ENCODE peak calls at places on chromosomes 11 and 22, in eight cellular contexts. Q is heart left ventricle, U is OCI-LY7, R is GM12865, C is brain microvascular endothelial cell, D is fibroblast of mammary gland, M is MM.1S, X is lung. F is an unnamed sample.

GRCh38 chr22:25567305-25567704 is 2.8 kb downstream of the GRK3 start:
- DNase-seq in Q (no peak), U (peak; percentile 46), R (peak; percentile 45), C (no peak), D (no peak), M (no peak), X (no peak), F (peak; percentile 24)

GRCh38 chr11:2215561-2216399 is 44.2 kb upstream of the TH start:
- DNase-seq in Q (no peak), U (no peak), R (no peak), C (no peak), D (no peak), M (no peak), X (peak; percentile 18), F (no peak)

GRCh38 chr11:111408789-111409727 is 30.0 kb upstream of the POU2AF1 start:
- DNase-seq in Q (no peak), U (no peak), R (peak; percentile 94), C (no peak), D (peak; percentile 92), M (no peak), X (no peak), F (no peak)

GRCh38 chr22:19395276-19395675 is 36.3 kb downstream of the HIRA start:
- DNase-seq in Q (no peak), U (no peak), R (no peak), C (no peak), D (no peak), M (no peak), X (no peak), F (no peak)

GRCh38 chr11:64123102-64123434 is 42.8 kb downstream of the MACROD1 start:
- DNase-seq in Q (peak; percentile 77), U (no peak), R (no peak), C (no peak), D (no peak), M (no peak), X (peak; percentile 78), F (peak; percentile 29)

GRCh38 chr11:128451651-128452470 is 135.5 kb downstream of the ETS1 start:
- DNase-seq in Q (peak; percentile 70), U (no peak), R (no peak), C (peak; percentile 57), D (peak; percentile 54), M (no peak), X (peak; percentile 55), F (no peak)

GRCh38 chr11:98059488-98059887 is 961.3 kb upstream of the CNTN5 start:
- DNase-seq in Q (no peak), U (no peak), R (no peak), C (no peak), D (no peak), M (no peak), X (no peak), F (no peak)

GRCh38 chr22:47437636-47438035 is 675.2 kb downstream of the TBC1D22A start:
- DNase-seq in Q (no peak), U (no peak), R (no peak), C (no peak), D (no peak), M (no peak), X (no peak), F (no peak)

GRCh38 chr11:62141111-62142042 is 17.6 kb downstream of the INCENP start:
- DNase-seq in Q (no peak), U (no peak), R (no peak), C (no peak), D (no peak), M (no peak), X (no peak), F (no peak)

GRCh38 chr22:47872761-47873535 is 1110.5 kb downstream of the TBC1D22A start:
- DNase-seq in Q (no peak), U (no peak), R (no peak), C (no peak), D (no peak), M (no peak), X (no peak), F (no peak)

GRCh38 chr22:21762712-21763581 is 27.4 kb upstream of the YPEL1 start:
- DNase-seq in Q (no peak), U (no peak), R (peak; percentile 59), C (no peak), D (no peak), M (no peak), X (no peak), F (peak; percentile 23)

DNA sequence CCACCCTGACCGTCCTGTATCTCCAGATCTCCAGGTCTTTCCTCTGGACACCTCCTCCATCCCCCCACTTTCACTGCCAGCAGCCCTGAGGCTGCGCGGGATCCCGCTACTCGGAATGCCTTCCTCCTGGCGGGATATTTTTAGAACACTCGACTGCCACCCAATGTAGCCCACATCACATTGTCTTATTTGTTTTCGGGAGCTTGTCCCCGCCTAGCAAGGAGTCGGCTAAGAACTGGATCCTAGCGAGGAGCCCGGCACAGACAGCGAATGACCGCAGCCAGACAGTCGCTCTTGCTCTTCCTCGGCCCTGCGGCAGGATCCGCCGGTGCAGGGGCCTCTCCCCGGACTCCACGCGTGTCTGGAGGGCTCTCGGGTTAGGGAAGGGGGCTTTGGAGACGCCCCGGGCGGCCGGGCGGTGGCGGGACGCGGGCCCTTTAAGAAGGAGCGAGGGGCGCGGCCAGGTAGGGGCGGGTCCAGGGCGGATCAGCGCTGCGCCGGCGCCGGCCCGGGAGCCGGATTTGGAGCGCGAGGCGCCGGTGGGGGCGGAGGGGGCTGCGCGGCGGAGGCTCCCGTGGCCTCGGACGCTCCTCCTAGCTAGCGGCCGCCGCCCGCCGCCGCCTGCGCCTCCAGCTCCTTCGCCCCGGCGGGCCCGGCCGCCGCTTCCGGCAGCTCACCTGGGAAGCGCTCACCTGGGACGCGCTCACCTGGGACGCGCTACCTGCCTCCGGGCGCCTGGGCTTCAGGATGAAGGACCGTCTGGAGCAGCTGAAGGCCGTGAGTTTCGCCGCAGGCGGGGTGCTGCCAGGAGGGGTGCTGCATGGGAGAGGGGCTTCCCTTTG is at the start of gene STX3:
- DNase-seq in Q (peak; percentile 73), U (peak; percentile 73), R (peak; percentile 46), C (peak; percentile 40), D (peak; percentile 49), M (peak; percentile 66), X (peak; percentile 79), F (peak; percentile 84)
- TF ChIP-seq CTCF in Q (no peak), U (no peak), R (no peak), C (no peak), D (no peak), M (no peak), X (no peak), F (no peak)

GRCh38 chr11:126989942-126990715 is 10.4 kb downstream of the KIRREL3 start:
- DNase-seq in Q (peak; percentile 74), U (peak; percentile 57), R (peak; percentile 68), C (peak; percentile 66), D (peak; percentile 62), M (peak; percentile 61), X (peak; percentile 62), F (peak; percentile 50)
- H3K4me3 ChIP-seq in Q (no peak overlapping the region), U (no peak overlapping the region), R (no peak overlapping the region), C (peak overlapping the region; percentile 26), D (no peak overlapping the region), M (no peak overlapping the region), X (no peak overlapping the region), F (no peak overlapping the region)

GRCh38 chr11:84965484-84965883 is 661.7 kb downstream of the DLG2 start:
- DNase-seq in Q (no peak), U (no peak), R (no peak), C (no peak), D (no peak), M (no peak), X (no peak), F (no peak)

GRCh38 chr11:84962018-84962417 is 665.1 kb downstream of the DLG2 start:
- DNase-seq in Q (no peak), U (no peak), R (no peak), C (no peak), D (no peak), M (peak; percentile 45), X (no peak), F (no peak)

GRCh38 chr11:84958295-84958694 is 668.8 kb downstream of the DLG2 start:
- DNase-seq in Q (no peak), U (no peak), R (no peak), C (no peak), D (no peak), M (no peak), X (no peak), F (no peak)

GRCh38 chr11:84969103-84969502 is 658.0 kb downstream of the DLG2 start:
- DNase-seq in Q (no peak), U (no peak), R (no peak), C (peak; percentile 98), D (peak; percentile 16), M (no peak), X (no peak), F (no peak)

DNA sequence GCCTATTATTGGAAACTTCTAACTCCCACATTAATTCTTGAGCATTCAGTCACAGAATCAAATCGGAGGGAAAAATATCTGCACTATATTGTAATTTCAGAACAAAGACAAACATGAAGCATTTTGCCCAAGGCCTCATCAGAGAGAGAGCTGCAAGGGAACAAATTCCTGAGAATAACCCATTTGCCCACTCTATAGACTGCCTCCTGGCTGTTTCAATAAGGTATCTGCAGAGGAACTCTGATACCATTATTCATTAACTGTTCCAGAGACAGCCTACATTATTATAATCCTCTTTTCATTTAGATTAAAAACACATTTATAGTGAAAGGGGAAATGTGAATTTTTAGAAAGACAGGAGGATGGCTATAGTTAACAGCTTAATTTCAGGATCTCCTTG is 663.9 kb downstream of the DLG2 start:
- DNase-seq in Q (no peak), U (no peak), R (no peak), C (peak; percentile 17), D (no peak), M (no peak), X (no peak), F (no peak)
- TF ChIP-seq CTCF in Q (no peak), U (no peak), R (no peak), C (peak; percentile 37), D (peak; percentile 22), M (no peak), X (no peak), F (no peak)

GRCh38 chr22:45707605-45708004 is 36.0 kb downstream of the ATXN10 start:
- DNase-seq in Q (no peak), U (no peak), R (no peak), C (no peak), D (no peak), M (no peak), X (no peak), F (no peak)

GRCh38 chr22:45703758-45704157 is 32.1 kb downstream of the ATXN10 start:
- DNase-seq in Q (no peak), U (no peak), R (no peak), C (no peak), D (no peak), M (no peak), X (no peak), F (peak; percentile 73)

GRCh38 chr22:45708145-45708544 is 36.5 kb downstream of the ATXN10 start:
- DNase-seq in Q (no peak), U (no peak), R (no peak), C (no peak), D (no peak), M (no peak), X (no peak), F (no peak)

GRCh38 chr22:45709004-45709739 is 37.5 kb downstream of the ATXN10 start:
- DNase-seq in Q (no peak), U (no peak), R (no peak), C (no peak), D (peak; percentile 85), M (no peak), X (no peak), F (peak; percentile 72)

DNA sequence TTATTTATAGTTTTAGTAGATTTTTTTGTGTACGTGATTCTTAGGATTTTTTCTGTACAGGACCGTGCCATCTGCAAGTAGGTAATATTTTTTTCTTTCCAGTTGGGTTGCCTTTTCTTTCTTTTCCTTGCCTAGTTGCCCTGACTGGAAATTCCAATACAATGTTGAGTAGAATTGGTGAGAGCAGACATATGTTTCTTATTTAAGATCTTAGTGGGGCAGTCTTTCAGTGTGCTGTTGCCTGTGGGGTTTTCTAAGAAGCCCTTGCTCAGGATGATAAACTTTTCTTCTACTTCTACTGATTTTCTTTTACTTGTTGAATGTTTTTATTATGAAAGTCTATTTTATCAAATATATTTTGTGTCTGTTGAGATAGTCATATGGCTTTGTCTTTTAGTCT is 33.0 kb downstream of the ATXN10 start:
- DNase-seq in Q (no peak), U (no peak), R (no peak), C (no peak), D (no peak), M (no peak), X (no peak), F (no peak)
- H3K4me3 ChIP-seq in Q (no peak overlapping the region), U (no peak overlapping the region), R (no peak overlapping the region), C (no peak overlapping the region), D (no peak overlapping the region), M (no peak overlapping the region), X (no peak overlapping the region), F (no peak overlapping the region)

F was measured in epithelial cell of esophagus.